ENCODE peak calls at places on chromosomes 4 and X, in five cellular contexts. G, I, Q, E and Z are unnamed samples.

GRCh38 chrX:29662759-29663503 is 552.4 kb upstream of the MAGEB2 start:
- DNase-seq in G (peak; percentile 93), I (no peak), Q (no peak), E (peak; percentile 10), Z (no peak)

GRCh38 chr4:2048831-2049230 is 10.3 kb upstream of the NAT8L start:
- DNase-seq in G (no peak), I (no peak), Q (no peak), E (no peak), Z (no peak)

GRCh38 chr4:99205104-99205979 is 13.7 kb downstream of the ADH6 start:
- DNase-seq in G (no peak), I (no peak), Q (no peak), E (peak; percentile 12), Z (no peak)

GRCh38 chr4:28427306-28428085 is 1566.9 kb downstream of the STIM2 start:
- DNase-seq in G (no peak), I (no peak), Q (no peak), E (no peak), Z (no peak)

GRCh38 chr4:60582167-60582566 is 618.0 kb upstream of the ADGRL3 start:
- DNase-seq in G (no peak), I (no peak), Q (no peak), E (peak; percentile 33), Z (no peak)

GRCh38 chr4:26542996-26543395 is 40.9 kb upstream of the TBC1D19 start:
- DNase-seq in G (peak; percentile 21), I (no peak), Q (no peak), E (no peak), Z (no peak)

GRCh38 chr4:59612235-59612634 is 1587.9 kb upstream of the ADGRL3 start:
- DNase-seq in G (peak; percentile 89), I (no peak), Q (no peak), E (peak; percentile 45), Z (no peak)

GRCh38 chrX:30141966-30142365 is 73.4 kb upstream of the MAGEB2 start:
- DNase-seq in G (peak; percentile 60), I (peak; percentile 6), Q (no peak), E (peak; percentile 55), Z (no peak)

GRCh38 chr4:54781771-54782170 is 124.0 kb downstream of the KIT start:
- DNase-seq in G (no peak), I (no peak), Q (no peak), E (no peak), Z (no peak)

GRCh38 chrX:116204947-116205346 is 34.4 kb downstream of the AGTR2 start:
- DNase-seq in G (peak; percentile 9), I (peak; percentile 5), Q (no peak), E (peak; percentile 31), Z (no peak)

GRCh38 chr4:73864973-73865372 is 4.2 kb upstream of the CXCL1 start:
- DNase-seq in G (no peak), I (no peak), Q (no peak), E (no peak), Z (no peak)

GRCh38 chr4:121784975-121785374 is 16.1 kb upstream of the EXOSC9 start:
- DNase-seq in G (peak; percentile 32), I (no peak), Q (no peak), E (peak; percentile 58), Z (no peak)

GRCh38 chr4:113468165-113469022 is 293.1 kb downstream of the CAMK2D start:
- DNase-seq in G (peak; percentile 100), I (peak; percentile 38), Q (peak; percentile 66), E (peak; percentile 95), Z (peak; percentile 73)

GRCh38 chrX:55160685-55161552 is 59.2 kb upstream of the PAGE5 start:
- DNase-seq in G (peak; percentile 90), I (peak; percentile 83), Q (peak; percentile 60), E (peak; percentile 87), Z (peak; percentile 87)

GRCh38 chrX:101029665-101030064 is 22.2 kb downstream of the TRMT2B start:
- DNase-seq in G (no peak), I (no peak), Q (no peak), E (no peak), Z (no peak)

GRCh38 chr4:122542411-122543236 is 78.2 kb downstream of the IL21 start:
- DNase-seq in G (peak; percentile 79), I (no peak), Q (no peak), E (no peak), Z (no peak)

GRCh38 chr4:74543247-74543670 is 98.3 kb downstream of the AREG start:
- DNase-seq in G (no peak), I (no peak), Q (no peak), E (no peak), Z (no peak)

DNA sequence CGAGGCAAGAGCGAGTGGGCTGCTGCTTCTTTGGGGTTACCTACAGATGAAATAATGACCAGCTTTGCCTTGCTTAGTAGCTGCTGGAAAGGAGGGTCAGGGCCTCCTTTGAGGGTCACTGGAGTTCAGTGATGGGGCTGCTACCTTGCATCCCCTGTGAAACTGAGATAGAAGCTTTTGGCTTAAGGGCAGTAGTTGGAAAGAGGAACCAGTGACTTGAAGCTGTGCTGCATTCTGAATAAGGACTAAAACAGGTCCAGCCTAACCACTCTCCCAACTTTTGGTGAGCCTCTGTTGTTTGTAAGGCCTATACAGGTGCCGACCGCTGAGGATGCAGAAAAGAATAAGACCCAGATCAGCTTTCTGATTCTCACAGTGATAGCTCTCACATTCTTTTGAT is 41.2 kb downstream of the RASL11B start:
- DNase-seq in G (no peak), I (no peak), Q (no peak), E (peak; percentile 25), Z (no peak)
- H4K91ac ChIP-seq in G (no peak overlapping the region), I (no peak overlapping the region), Q (no peak overlapping the region), E (no peak overlapping the region), Z (no peak overlapping the region)

DNA sequence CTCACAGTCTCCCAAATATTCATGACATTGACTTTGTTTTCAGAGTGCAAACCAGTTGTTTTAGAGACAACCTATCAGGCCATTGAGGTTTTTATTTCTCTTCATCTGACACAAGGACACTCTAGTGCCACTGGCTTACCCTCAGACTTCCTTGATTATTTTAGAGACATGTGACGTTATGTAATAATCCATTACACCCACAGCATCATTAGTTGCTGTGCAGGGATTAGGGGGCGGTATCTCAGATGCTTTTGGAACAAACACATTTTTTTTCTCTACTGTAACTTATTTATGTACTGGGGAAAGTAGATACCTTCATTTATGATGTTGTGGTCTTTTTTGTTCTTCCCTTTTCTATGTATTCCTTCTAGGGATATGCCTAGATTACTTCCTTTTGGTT is 2293.1 kb downstream of the PCDH7 start:
- DNase-seq in G (no peak), I (no peak), Q (no peak), E (no peak), Z (no peak)
- H2BK12ac ChIP-seq in G (no peak overlapping the region), I (no peak overlapping the region), Q (no peak overlapping the region), E (no peak overlapping the region), Z (no peak overlapping the region)

DNA sequence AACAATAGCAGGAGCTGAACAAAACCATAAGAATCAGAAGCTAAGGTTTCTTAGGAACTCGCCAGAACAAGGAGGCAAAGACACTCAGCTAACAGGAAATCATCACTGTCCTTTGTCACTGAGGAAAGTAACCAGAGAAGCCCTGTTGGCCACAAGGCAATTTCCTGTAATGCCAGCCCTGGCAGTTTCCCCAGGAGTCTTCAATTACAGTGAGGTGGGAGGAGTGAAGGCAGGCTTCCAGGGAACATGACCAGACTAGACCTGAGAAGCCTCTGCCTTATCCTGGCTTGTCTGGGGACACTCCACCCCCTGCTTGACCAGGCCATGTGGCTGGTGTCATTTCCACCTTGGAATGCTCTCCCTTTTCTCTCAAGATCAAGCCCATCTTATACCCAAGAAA is 125.3 kb downstream of the COL4A6 start:
- DNase-seq in G (peak; percentile 56), I (no peak), Q (no peak), E (no peak), Z (peak; percentile 73)
- H4K91ac ChIP-seq in G (no peak overlapping the region), I (no peak overlapping the region), Q (no peak overlapping the region), E (peak overlapping the region; percentile 2), Z (no peak overlapping the region)

DNA sequence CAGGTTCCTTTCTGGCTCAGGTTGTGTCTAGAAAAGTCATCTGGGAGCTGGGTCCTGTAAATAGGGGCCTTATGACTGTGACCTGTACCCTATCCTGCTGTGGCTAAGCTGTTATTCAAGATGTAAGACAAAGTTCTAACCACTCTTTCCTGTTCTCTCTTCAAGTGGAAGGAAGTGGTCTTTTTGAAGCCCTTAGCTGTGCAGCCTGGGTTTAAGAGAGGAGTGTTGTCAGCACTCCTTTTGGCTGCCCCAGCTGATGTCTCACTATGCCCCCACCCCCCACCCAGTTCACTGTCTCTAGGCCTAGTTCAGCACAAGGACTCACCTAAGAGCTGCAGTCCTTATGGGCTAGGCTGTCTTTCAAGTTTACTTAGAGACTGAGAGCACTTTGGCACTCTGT is 1069.5 kb downstream of the FAM133A start:
- DNase-seq in G (no peak), I (no peak), Q (no peak), E (no peak), Z (no peak)
- H2BK12ac ChIP-seq in G (no peak overlapping the region), I (no peak overlapping the region), Q (no peak overlapping the region), E (no peak overlapping the region), Z (no peak overlapping the region)